ENCODE peak calls at places on chromosome 10, in seven cellular contexts. F is activated CD8-positive, alpha-beta memory T cell treated with anti-CD3 and anti-CD28 coated beads, Interleukin-2, amount 50 U/mL, for 48 hours; A is cardiac septum; Q is GM18507; W is AG08396; R is T-helper 1 cell; P is chondrocyte. E is an unnamed sample.

GRCh38 chr10:124173298-124173900 is 80.0 kb upstream of the CHST15 start:
- DNase-seq in F (no peak), A (no peak), Q (no peak), W (no peak), R (no peak), P (no peak), E (no peak)

GRCh38 chr10:103736763-103737162 is 118.6 kb downstream of the SH3PXD2A start:
- DNase-seq in F (no peak), A (no peak), Q (no peak), W (no peak), R (no peak), P (no peak), E (peak; percentile 72)

GRCh38 chr10:104333728-104334373 is 4.4 kb downstream of the ITPRIP start:
- DNase-seq in F (peak; percentile 46), A (peak; percentile 63), Q (no peak), W (no peak), R (no peak), P (no peak), E (no peak)

GRCh38 chr10:70265032-70265689 is 18.6 kb downstream of the NPFFR1 start:
- DNase-seq in F (no peak), A (no peak), Q (peak; percentile 20), W (no peak), R (no peak), P (no peak), E (peak; percentile 45)

GRCh38 chr10:114151486-114151885 is 22.5 kb downstream of the CCDC186 start:
- DNase-seq in F (no peak), A (no peak), Q (no peak), W (peak; percentile 44), R (no peak), P (no peak), E (peak; percentile 87)

GRCh38 chr10:89393898-89394297 is 1.5 kb downstream of the IFIT1 start:
- DNase-seq in F (no peak), A (no peak), Q (no peak), W (no peak), R (no peak), P (no peak), E (no peak)

GRCh38 chr10:73920084-73920483 is 9.2 kb downstream of the PLAU start:
- DNase-seq in F (no peak), A (no peak), Q (no peak), W (no peak), R (no peak), P (no peak), E (peak; percentile 91)

GRCh38 chr10:82409671-82410070 is 534.7 kb downstream of the NRG3 start:
- DNase-seq in F (no peak), A (no peak), Q (no peak), W (no peak), R (no peak), P (no peak), E (no peak)

GRCh38 chr10:5940807-5941218 is 36.5 kb downstream of the IL15RA start:
- DNase-seq in F (no peak), A (no peak), Q (no peak), W (no peak), R (no peak), P (no peak), E (no peak)

GRCh38 chr10:87658383-87658795 is 1.3 kb upstream of the PAPSS2 start:
- DNase-seq in F (no peak), A (no peak), Q (no peak), W (no peak), R (no peak), P (no peak), E (peak; percentile 20)

E was measured in MCF 10A.